ENCODE peak calls at places on chromosomes 2 and 18, in six cellular contexts. A is transverse colon; P is CD8-positive, alpha-beta T cell; X is A549; N is IMR-90; Q is pancreas. R is an unnamed sample.
A peak's percentile ranks its signal among the peaks of the same experiment; 100 is the strongest.

GRCh38 chr2:238818576-238818975 is 29.3 kb upstream of the TWIST2 start:
- DNase-seq in Q (no peak), A (no peak), X (no peak), N (peak; percentile 4), P (no peak), R (no peak)

GRCh38 chr2:217890445-217890844 is 112.3 kb downstream of the TNS1 start:
- DNase-seq in A (no peak), Q (no peak), X (peak; percentile 33), N (peak; percentile 93), P (no peak), R (peak; percentile 36)

GRCh38 chr2:86786001-86786536 is 4.6 kb downstream of the CD8A start:
- DNase-seq in A (no peak), X (no peak), P (peak; percentile 72), N (no peak), Q (no peak), R (no peak)

GRCh38 chr2:177748360-177748759 is 324.2 kb downstream of the PDE11A start:
- DNase-seq in X (no peak), N (no peak), Q (no peak), P (no peak), A (no peak), R (no peak)

GRCh38 chr2:96870631-96871255 is 863 bp upstream of the SEMA4C start:
- DNase-seq in A (peak; percentile 73), N (no peak), P (peak; percentile 71), X (peak; percentile 31), Q (peak; percentile 58), R (no peak)

GRCh38 chr2:198273670-198274069 is 469.3 kb downstream of the PLCL1 start:
- DNase-seq in Q (no peak), N (no peak), P (no peak), A (no peak), X (no peak), R (no peak)

GRCh38 chr2:55856936-55857335 is 66.6 kb downstream of the EFEMP1 start:
- DNase-seq in X (peak; percentile 32), N (peak; percentile 59), P (no peak), Q (no peak), A (no peak), R (no peak)

GRCh38 chr2:63903003-63903402 is 61.3 kb downstream of the UGP2 start:
- DNase-seq in Q (no peak), A (no peak), X (peak; percentile 17), N (peak; percentile 26), P (no peak), R (no peak)

GRCh38 chr2:147182260-147182659 is 662.6 kb upstream of the ACVR2A start:
- DNase-seq in P (no peak), X (no peak), A (peak; percentile 30), N (no peak), Q (no peak), R (no peak)

GRCh38 chr2:17839959-17840358 is 23.7 kb downstream of the MSGN1 start:
- DNase-seq in A (no peak), X (no peak), Q (no peak), N (no peak), P (no peak), R (no peak)

GRCh38 chr2:1516798-1517060 is 103.5 kb downstream of the TPO start:
- DNase-seq in A (no peak), P (no peak), N (no peak), Q (no peak), X (no peak), R (peak; percentile 6)

GRCh38 chr2:62550466-62550865 is 44.5 kb upstream of the TMEM17 start:
- DNase-seq in N (peak; percentile 26), P (no peak), Q (no peak), A (no peak), X (no peak), R (no peak)

GRCh38 chr2:10375570-10376266 is 72.4 kb downstream of the ODC1 start:
- DNase-seq in N (no peak), P (peak; percentile 27), X (no peak), Q (no peak), A (no peak), R (no peak)

GRCh38 chr2:175766880-175767279 is 235.2 kb downstream of the LNPK start:
- DNase-seq in P (no peak), N (peak; percentile 54), A (no peak), X (peak; percentile 2), Q (no peak), R (no peak)

GRCh38 chr2:28661589-28662001 is 90.0 kb upstream of the PPP1CB start:
- DNase-seq in N (peak; percentile 88), P (no peak), X (peak; percentile 52), Q (no peak), A (peak; percentile 75), R (no peak)

GRCh38 chr2:64228126-64228678 is 84.0 kb upstream of the PELI1 start:
- DNase-seq in P (peak; percentile 54), A (peak; percentile 85), Q (peak; percentile 89), X (peak; percentile 55), N (peak; percentile 53), R (peak; percentile 80)

GRCh38 chr2:112257575-112257974 is 2.7 kb upstream of the ZC3H8 start:
- DNase-seq in P (no peak), Q (no peak), N (peak; percentile 62), X (peak; percentile 13), A (no peak), R (no peak)

GRCh38 chr18:47969851-47970250 is 39.4 kb upstream of the SMAD2 start:
- DNase-seq in X (no peak), A (no peak), N (no peak), Q (no peak), P (no peak), R (no peak)

GRCh38 chr18:9726175-9726574 is 18.1 kb downstream of the RAB31 start:
- DNase-seq in X (no peak), P (no peak), A (no peak), Q (no peak), N (no peak), R (no peak)

GRCh38 chr2:70942900-70943871 is 7.5 kb downstream of the ATP6V1B1 start:
- DNase-seq in Q (no peak), A (no peak), P (no peak), N (peak; percentile 17), X (no peak), R (no peak)

GRCh38 chr2:239948100-239948881 is 76.9 kb downstream of the NDUFA10 start:
- DNase-seq in Q (peak; percentile 29), N (no peak), X (no peak), A (no peak), P (no peak), R (no peak)

GRCh38 chr2:73075477-73076373 is 4.2 kb upstream of the SFXN5 start:
- DNase-seq in Q (no peak), X (no peak), N (peak; percentile 46), A (no peak), P (no peak), R (no peak)

GRCh38 chr2:171163261-171163660 is 2.6 kb upstream of the TLK1 start:
- DNase-seq in X (no peak), P (no peak), N (no peak), A (no peak), Q (no peak), R (no peak)

DNA sequence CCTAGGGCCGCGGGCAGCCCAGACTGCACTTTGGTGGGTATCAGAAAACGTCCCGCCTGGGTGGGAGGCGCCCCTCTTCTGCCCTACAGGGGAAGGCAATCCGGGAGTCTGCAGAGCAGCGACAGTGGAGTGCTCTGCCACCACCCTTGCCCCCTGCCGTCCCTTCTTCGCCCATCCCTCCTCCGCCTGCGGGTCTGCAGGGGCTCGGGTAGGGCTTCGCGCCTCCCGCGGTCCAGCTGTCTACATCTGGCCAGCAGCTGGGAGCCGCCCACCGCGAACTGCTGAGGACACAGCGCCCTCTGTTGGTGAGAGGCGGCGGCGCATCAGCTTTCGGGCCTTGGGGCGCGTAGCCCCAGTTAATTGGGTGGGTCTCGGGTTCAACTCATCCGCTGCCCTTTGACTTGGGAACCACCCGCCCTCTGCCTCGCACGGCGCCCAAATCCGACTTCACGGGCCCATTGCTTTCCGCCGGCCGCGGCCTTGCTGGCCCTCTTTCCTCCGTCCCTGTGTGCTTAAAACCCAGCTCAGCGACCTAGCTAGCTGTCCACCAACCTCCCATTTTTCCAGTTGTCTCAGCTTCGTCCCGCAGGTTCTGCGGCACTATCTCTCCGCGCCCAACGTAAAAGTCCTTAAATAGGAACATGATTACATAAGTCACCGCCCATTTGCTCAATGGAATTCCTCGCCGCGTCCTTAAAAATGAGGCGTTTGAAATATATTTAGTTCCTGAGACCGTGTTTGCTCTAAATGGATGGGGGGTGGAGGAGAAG is 17.6 kb downstream of the WNT10A start:
- DNase-seq in A (peak; percentile 80), P (peak; percentile 88), X (peak; percentile 54), Q (peak; percentile 93), N (peak; percentile 18), R (peak; percentile 90)
- H3K4me3 ChIP-seq in A (no peak overlapping the region), P (peak overlapping the region; percentile 57), X (peak overlapping the region; percentile 34), Q (no peak overlapping the region), N (no peak overlapping the region), R (peak overlapping the region; percentile 35)

GRCh38 chr18:79898952-79899608 is 52.4 kb downstream of the SLC66A2 start:
- DNase-seq in Q (peak; percentile 52), P (no peak), X (no peak), A (peak; percentile 3), N (no peak), R (no peak)

GRCh38 chr18:79900610-79901570 is 50.6 kb downstream of the SLC66A2 start:
- DNase-seq in P (no peak), X (no peak), Q (no peak), N (no peak), A (peak; percentile 7), R (no peak)

GRCh38 chr18:79899609-79900435 is 51.6 kb downstream of the SLC66A2 start:
- DNase-seq in P (no peak), A (peak; percentile 6), Q (no peak), N (no peak), X (no peak), R (no peak)

GRCh38 chr18:79897940-79898625 is 53.4 kb downstream of the SLC66A2 start:
- DNase-seq in A (peak; percentile 6), N (no peak), X (no peak), P (no peak), Q (peak; percentile 31), R (no peak)

DNA sequence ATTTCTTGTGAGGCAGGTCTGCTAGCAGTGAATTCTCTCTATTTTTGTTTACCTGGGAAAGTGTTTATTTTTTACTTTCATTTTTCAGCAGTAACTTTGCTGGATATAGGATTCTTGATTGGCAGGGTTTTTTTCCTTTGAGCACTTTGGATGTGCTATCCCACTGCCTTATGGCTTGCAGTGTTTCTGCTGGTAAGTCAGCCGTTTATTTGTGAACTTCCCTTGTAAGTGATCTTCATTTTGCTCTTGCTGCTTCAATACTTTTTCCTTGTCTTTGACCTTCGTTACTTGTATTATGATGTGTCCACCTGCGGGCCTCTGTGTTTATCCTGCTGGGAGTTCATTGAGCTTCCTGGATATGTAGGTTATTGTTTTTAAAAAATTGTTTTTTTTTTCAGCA is 54.7 kb downstream of the SLC66A2 start:
- DNase-seq in N (peak; percentile 1), P (no peak), A (no peak), Q (no peak), X (no peak), R (no peak)
- H3K9me3 ChIP-seq in N (peaks cover 42% of the 10 kb centered on the region), P (peaks cover 3% of the 10 kb centered on the region), A (peaks cover 43% of the 10 kb centered on the region), Q (no peaks in the 10 kb centered on the region), X (peaks cover 35% of the 10 kb centered on the region), R (no peaks in the 10 kb centered on the region)

GRCh38 chr2:34831096-34831495 is 1232.0 kb upstream of the FAM98A start:
- DNase-seq in N (no peak), A (no peak), P (no peak), Q (no peak), X (no peak), R (no peak)
- TF ChIP-seq CTCF in N (no peak), A (no peak), P (no peak), Q (no peak), X (no peak), R (no peak)

DNA sequence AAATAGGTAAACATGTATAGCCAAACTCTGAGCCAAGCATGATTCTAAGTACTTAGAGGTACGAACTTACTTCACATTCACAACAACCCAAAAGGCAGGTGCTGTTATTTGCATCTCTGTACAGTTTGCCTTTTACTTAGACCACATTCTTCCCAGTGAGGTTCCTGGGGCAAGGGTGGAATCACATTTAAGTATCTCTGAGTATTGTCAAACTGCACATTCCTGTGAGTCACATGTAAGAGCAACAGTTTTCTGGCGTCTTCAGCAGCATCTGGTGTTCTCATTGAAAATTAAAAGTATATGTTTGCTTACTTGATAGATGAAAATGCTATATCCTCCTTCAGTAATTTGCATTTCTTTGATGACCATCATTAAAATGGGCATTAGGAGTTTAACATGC is 119.1 kb downstream of the UXS1 start:
- DNase-seq in N (peak; percentile 5), X (no peak), P (no peak), Q (no peak), A (no peak), R (no peak)
- H3K4me3 ChIP-seq in N (no peak overlapping the region), X (no peak overlapping the region), P (no peak overlapping the region), Q (no peak overlapping the region), A (no peak overlapping the region), R (no peak overlapping the region)

R was measured in Caco-2.